ENCODE peak calls at places on chromosomes 7 and 10, in seven cellular contexts. One of them, this sample, is unnamed.

GRCh38 chr10:101771380-101771779 is 4.5 kb downstream of the FGF8 start:
- DNase-seq in GM12878: no peak
- DNase-seq in HCT116: no peak
- DNase-seq in SK-N-SH: peak; percentile 18
- DNase-seq in HepG2: no peak
- DNase-seq in K562: no peak
- DNase-seq in H1: no peak
- DNase-seq in this sample: no peak

GRCh38 chr10:14648042-14648765 is 126.5 kb downstream of the FAM107B start:
- DNase-seq in SK-N-SH: peak; percentile 63
- DNase-seq in GM12878: peak; percentile 99
- DNase-seq in HCT116: no peak
- DNase-seq in H1: no peak
- DNase-seq in K562: no peak
- DNase-seq in HepG2: no peak
- DNase-seq in this sample: no peak

GRCh38 chr10:36475746-36476145 is 649.7 kb upstream of the ANKRD30A start:
- DNase-seq in H1: no peak
- DNase-seq in HCT116: no peak
- DNase-seq in HepG2: no peak
- DNase-seq in K562: no peak
- DNase-seq in GM12878: no peak
- DNase-seq in SK-N-SH: no peak
- DNase-seq in this sample: no peak

GRCh38 chr10:126924915-126925300 is 19.7 kb downstream of the DOCK1 start:
- DNase-seq in GM12878: no peak
- DNase-seq in HCT116: no peak
- DNase-seq in HepG2: no peak
- DNase-seq in K562: no peak
- DNase-seq in H1: no peak
- DNase-seq in SK-N-SH: no peak
- DNase-seq in this sample: no peak

GRCh38 chr7:128728608-128729007 is 10.6 kb upstream of the CALU start:
- DNase-seq in GM12878: no peak
- DNase-seq in HepG2: no peak
- DNase-seq in SK-N-SH: no peak
- DNase-seq in H1: no peak
- DNase-seq in HCT116: no peak
- DNase-seq in K562: no peak
- DNase-seq in this sample: no peak

GRCh38 chr10:61336831-61337230 is 116.3 kb downstream of the TMEM26 start:
- DNase-seq in H1: no peak
- DNase-seq in HepG2: no peak
- DNase-seq in GM12878: no peak
- DNase-seq in HCT116: no peak
- DNase-seq in K562: no peak
- DNase-seq in SK-N-SH: no peak
- DNase-seq in this sample: no peak

GRCh38 chr7:139696547-139696946 is 81.3 kb downstream of the HIPK2 start:
- DNase-seq in HepG2: no peak
- DNase-seq in H1: no peak
- DNase-seq in SK-N-SH: no peak
- DNase-seq in K562: no peak
- DNase-seq in GM12878: no peak
- DNase-seq in HCT116: no peak
- DNase-seq in this sample: no peak

GRCh38 chr7:134058980-134059379 is 68.2 kb upstream of the LRGUK start:
- DNase-seq in K562: no peak
- DNase-seq in GM12878: no peak
- DNase-seq in H1: no peak
- DNase-seq in HepG2: no peak
- DNase-seq in SK-N-SH: no peak
- DNase-seq in HCT116: no peak
- DNase-seq in this sample: no peak

GRCh38 chr10:97816609-97817008 is 33.0 kb upstream of the GOLGA7B start:
- DNase-seq in K562: no peak
- DNase-seq in HCT116: no peak
- DNase-seq in HepG2: no peak
- DNase-seq in GM12878: no peak
- DNase-seq in SK-N-SH: no peak
- DNase-seq in H1: no peak
- DNase-seq in this sample: no peak

GRCh38 chr10:13978844-13979227 is 351.9 kb downstream of the FRMD4A start:
- DNase-seq in HepG2: no peak
- DNase-seq in H1: no peak
- DNase-seq in SK-N-SH: peak; percentile 74
- DNase-seq in K562: no peak
- DNase-seq in GM12878: no peak
- DNase-seq in HCT116: no peak
- DNase-seq in this sample: no peak

GRCh38 chr7:128217030-128217805 is 23.9 kb upstream of the LEP start:
- DNase-seq in SK-N-SH: no peak
- DNase-seq in K562: peak; percentile 79
- DNase-seq in H1: no peak
- DNase-seq in HCT116: no peak
- DNase-seq in HepG2: no peak
- DNase-seq in GM12878: no peak
- DNase-seq in this sample: no peak

GRCh38 chr10:48274636-48275035 is at the start of gene FRMPD2:
- DNase-seq in GM12878: no peak
- DNase-seq in K562: no peak
- DNase-seq in HCT116: no peak
- DNase-seq in H1: no peak
- DNase-seq in SK-N-SH: no peak
- DNase-seq in HepG2: no peak
- DNase-seq in this sample: no peak

GRCh38 chr7:106774768-106775551 is 90.1 kb upstream of the PIK3CG start:
- DNase-seq in GM12878: no peak
- DNase-seq in SK-N-SH: no peak
- DNase-seq in HepG2: no peak
- DNase-seq in HCT116: peak; percentile 84
- DNase-seq in H1: no peak
- DNase-seq in K562: peak; percentile 76
- DNase-seq in this sample: no peak

GRCh38 chr7:116911799-116912198 is 41.5 kb upstream of the ST7 start:
- DNase-seq in K562: no peak
- DNase-seq in H1: no peak
- DNase-seq in SK-N-SH: no peak
- DNase-seq in HCT116: no peak
- DNase-seq in GM12878: no peak
- DNase-seq in HepG2: no peak
- DNase-seq in this sample: no peak

GRCh38 chr7:66452165-66452564 is 176.5 kb upstream of the KCTD7 start:
- DNase-seq in GM12878: no peak
- DNase-seq in HCT116: no peak
- DNase-seq in SK-N-SH: no peak
- DNase-seq in HepG2: peak; percentile 24
- DNase-seq in K562: no peak
- DNase-seq in H1: no peak
- DNase-seq in this sample: no peak

DNA sequence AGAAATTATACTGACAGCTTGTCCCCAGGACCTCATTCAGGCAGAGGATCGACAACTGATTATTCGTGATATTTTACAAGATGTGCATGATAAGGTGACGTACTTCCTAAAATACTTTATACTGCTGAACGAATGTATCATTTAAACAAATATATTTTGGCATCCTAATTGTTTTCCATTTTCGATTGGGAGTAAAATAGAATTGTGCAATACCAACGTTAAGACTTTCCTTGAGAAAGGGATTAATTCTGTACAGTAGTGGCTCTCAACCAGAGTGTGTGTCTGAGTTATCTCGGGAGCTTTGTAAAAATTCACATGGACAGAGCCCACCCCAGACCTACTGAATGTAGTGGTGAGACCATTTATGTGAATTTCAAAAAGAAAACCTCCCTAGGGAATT is 43.8 kb upstream of the STMP1 start:
- DNase-seq in H1: no peak
- DNase-seq in HCT116: no peak
- DNase-seq in GM12878: no peak
- DNase-seq in SK-N-SH: no peak
- DNase-seq in K562: no peak
- DNase-seq in HepG2: no peak
- DNase-seq in this sample: no peak
- TF ChIP-seq SIN3A in H1: no peak
- TF ChIP-seq SIN3A in HCT116: no peak
- TF ChIP-seq SIN3A in GM12878: no peak
- TF ChIP-seq SIN3A in SK-N-SH: no peak
- TF ChIP-seq SIN3A in K562: no peak
- TF ChIP-seq SIN3A in HepG2: no peak
- TF ChIP-seq SIN3A in this sample: no peak

DNA sequence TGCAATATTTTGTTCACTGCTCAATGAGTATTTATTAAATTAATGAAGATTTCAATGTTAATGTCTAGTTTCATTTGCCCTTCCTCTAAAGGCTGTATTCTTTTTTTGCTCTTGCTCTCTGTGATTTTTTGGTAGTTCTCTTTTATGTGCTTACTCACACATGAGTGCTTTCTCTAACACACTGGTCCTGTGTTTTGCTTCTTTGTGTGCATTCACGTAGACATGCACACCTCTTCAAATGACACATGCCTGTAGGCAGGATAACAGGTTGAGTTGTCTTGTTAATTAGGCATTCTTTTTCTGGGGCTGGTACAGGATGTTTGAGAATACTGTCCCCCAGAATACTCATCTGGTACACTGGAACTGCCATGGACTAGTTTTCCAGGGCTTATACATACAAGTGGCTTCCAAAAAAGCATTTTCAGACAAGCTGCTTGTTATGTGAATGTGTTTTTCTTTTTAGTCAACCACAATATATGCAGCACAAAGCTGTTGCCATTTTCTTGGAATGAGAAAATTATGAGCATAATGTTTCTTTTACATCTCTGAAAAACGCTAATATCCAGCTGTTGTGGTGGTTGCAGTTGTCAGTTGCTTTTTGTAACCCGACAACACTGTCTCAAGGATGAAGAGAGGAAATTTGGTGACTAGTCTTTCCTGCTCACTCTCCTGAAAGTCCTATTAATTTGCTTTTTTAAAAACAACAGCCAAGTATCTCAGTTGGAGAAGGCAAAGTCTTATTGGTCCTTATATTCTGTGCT is 416.4 kb downstream of the AUTS2 start:
- DNase-seq in HCT116: no peak
- DNase-seq in HepG2: no peak
- DNase-seq in GM12878: peak; percentile 42
- DNase-seq in K562: no peak
- DNase-seq in SK-N-SH: no peak
- DNase-seq in H1: no peak
- DNase-seq in this sample: no peak
- TF ChIP-seq SIN3A in HCT116: no peak
- TF ChIP-seq SIN3A in HepG2: no peak
- TF ChIP-seq SIN3A in GM12878: no peak
- TF ChIP-seq SIN3A in K562: no peak
- TF ChIP-seq SIN3A in SK-N-SH: no peak
- TF ChIP-seq SIN3A in H1: no peak
- TF ChIP-seq SIN3A in this sample: no peak

DNA sequence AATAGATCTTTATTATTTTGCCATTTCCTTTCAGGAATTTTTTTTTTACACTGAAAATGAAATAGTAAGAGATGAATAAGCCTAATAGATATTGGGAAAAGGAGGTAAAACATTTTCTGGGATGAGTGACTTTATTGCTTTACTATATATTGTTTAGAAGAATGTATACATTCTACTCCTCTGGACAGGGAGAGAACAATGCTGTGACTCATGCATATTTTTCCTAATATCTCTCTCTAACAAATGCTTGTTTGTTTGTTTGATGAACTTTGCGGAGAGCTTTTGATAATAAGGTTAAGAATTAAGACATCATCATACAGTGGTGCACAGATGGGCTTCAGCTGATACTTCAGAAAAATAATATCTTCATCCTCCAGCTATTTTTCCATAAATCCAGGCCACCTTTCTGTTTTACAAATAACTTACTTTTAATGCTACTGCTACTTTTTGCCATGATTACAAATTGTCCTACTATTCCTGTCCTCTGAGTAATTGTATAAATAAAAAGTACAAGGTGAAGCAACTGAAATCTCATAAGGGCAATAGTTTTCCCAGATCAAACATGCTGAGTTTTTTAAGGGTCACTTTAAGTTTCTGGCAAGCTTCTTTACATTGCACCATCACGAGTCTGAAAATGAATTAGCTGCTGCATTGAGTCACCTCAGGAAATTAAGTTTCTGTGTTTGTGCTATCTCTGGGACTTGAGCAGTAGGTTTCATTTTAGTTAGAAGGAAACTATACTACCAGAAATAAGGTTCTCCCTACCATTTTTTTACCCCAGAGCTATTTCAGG is 207.3 kb upstream of the POT1 start:
- DNase-seq in GM12878: no peak
- DNase-seq in HCT116: peak; percentile 12
- DNase-seq in HepG2: no peak
- DNase-seq in SK-N-SH: no peak
- DNase-seq in K562: no peak
- DNase-seq in H1: no peak
- DNase-seq in this sample: peak; percentile 91
- TF ChIP-seq SIN3A in GM12878: no peak
- TF ChIP-seq SIN3A in HCT116: no peak
- TF ChIP-seq SIN3A in HepG2: no peak
- TF ChIP-seq SIN3A in SK-N-SH: no peak
- TF ChIP-seq SIN3A in K562: no peak
- TF ChIP-seq SIN3A in H1: no peak
- TF ChIP-seq SIN3A in this sample: no peak

DNA sequence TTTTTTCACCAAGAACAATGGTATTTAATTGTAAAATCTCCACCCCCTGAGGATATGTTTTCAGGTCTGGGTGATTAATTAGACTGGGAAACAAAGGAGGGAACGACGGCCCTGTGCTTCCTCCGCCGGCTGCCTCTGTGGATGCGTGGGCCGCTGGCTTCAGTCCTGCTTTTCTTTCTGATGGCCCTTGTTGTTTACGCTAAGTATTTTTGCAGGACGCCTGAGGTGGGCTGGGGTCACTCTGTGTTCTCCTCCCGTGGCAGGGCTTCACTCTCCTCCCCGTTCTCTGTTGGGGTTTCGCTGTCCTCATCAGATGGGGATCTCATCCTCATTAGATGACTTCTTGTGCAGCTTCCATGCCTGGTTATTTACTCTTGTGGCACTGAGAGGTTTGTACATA is 5.2 kb upstream of the ACBD5 start:
- DNase-seq in K562: no peak
- DNase-seq in HCT116: no peak
- DNase-seq in SK-N-SH: no peak
- DNase-seq in GM12878: no peak
- DNase-seq in HepG2: no peak
- DNase-seq in H1: no peak
- DNase-seq in this sample: no peak
- TF ChIP-seq SIN3A in K562: no peak
- TF ChIP-seq SIN3A in HCT116: no peak
- TF ChIP-seq SIN3A in SK-N-SH: no peak
- TF ChIP-seq SIN3A in GM12878: no peak
- TF ChIP-seq SIN3A in HepG2: no peak
- TF ChIP-seq SIN3A in H1: no peak
- TF ChIP-seq SIN3A in this sample: no peak

This sample was measured in Panc1.